ENCODE peak calls at places on chromosomes 2 and 18, in nine cellular contexts. One of them, this sample, is unnamed.

GRCh38 chr18:3665780-3666525 is 216.0 kb downstream of the TGIF1 start:
- DNase-seq in heart left ventricle: peak
- DNase-seq in SK-N-SH: peak
- DNase-seq in colonic mucosa: peak
- DNase-seq in adrenal gland: peak
- DNase-seq in tibial artery: peak
- DNase-seq in OCI-LY7: peak
- DNase-seq in upper lobe of right lung: peak
- DNase-seq in dorsolateral prefrontal cortex: peak
- DNase-seq in this sample: peak

GRCh38 chr18:45383228-45383627 is 232.0 kb upstream of the SLC14A2 start:
- DNase-seq in upper lobe of right lung: no peak
- DNase-seq in adrenal gland: no peak
- DNase-seq in colonic mucosa: no peak
- DNase-seq in dorsolateral prefrontal cortex: no peak
- DNase-seq in OCI-LY7: no peak
- DNase-seq in SK-N-SH: no peak
- DNase-seq in heart left ventricle: no peak
- DNase-seq in tibial artery: no peak
- DNase-seq in this sample: no peak

GRCh38 chr18:32771871-32772499 is 838 bp downstream of the KLHL14 start:
- DNase-seq in SK-N-SH: peak
- DNase-seq in tibial artery: no peak
- DNase-seq in colonic mucosa: no peak
- DNase-seq in heart left ventricle: peak
- DNase-seq in dorsolateral prefrontal cortex: no peak
- DNase-seq in adrenal gland: no peak
- DNase-seq in OCI-LY7: no peak
- DNase-seq in upper lobe of right lung: no peak
- DNase-seq in this sample: no peak

GRCh38 chr18:42183746-42184145 is 228.7 kb downstream of the PIK3C3 start:
- DNase-seq in upper lobe of right lung: no peak
- DNase-seq in OCI-LY7: no peak
- DNase-seq in SK-N-SH: no peak
- DNase-seq in adrenal gland: peak
- DNase-seq in tibial artery: no peak
- DNase-seq in dorsolateral prefrontal cortex: no peak
- DNase-seq in colonic mucosa: no peak
- DNase-seq in heart left ventricle: no peak
- DNase-seq in this sample: peak

GRCh38 chr2:172998547-172998946 is 77.1 kb upstream of the MAP3K20 start:
- DNase-seq in SK-N-SH: no peak
- DNase-seq in upper lobe of right lung: no peak
- DNase-seq in OCI-LY7: no peak
- DNase-seq in tibial artery: no peak
- DNase-seq in dorsolateral prefrontal cortex: no peak
- DNase-seq in adrenal gland: no peak
- DNase-seq in heart left ventricle: no peak
- DNase-seq in colonic mucosa: no peak
- DNase-seq in this sample: no peak

GRCh38 chr2:191291471-191291870 is 46.3 kb downstream of the MYO1B start:
- DNase-seq in tibial artery: no peak
- DNase-seq in heart left ventricle: no peak
- DNase-seq in OCI-LY7: no peak
- DNase-seq in SK-N-SH: no peak
- DNase-seq in colonic mucosa: no peak
- DNase-seq in dorsolateral prefrontal cortex: no peak
- DNase-seq in upper lobe of right lung: no peak
- DNase-seq in adrenal gland: no peak
- DNase-seq in this sample: no peak

GRCh38 chr2:54122939-54123338 is 7.5 kb downstream of the ACYP2 start:
- DNase-seq in tibial artery: peak
- DNase-seq in colonic mucosa: no peak
- DNase-seq in SK-N-SH: no peak
- DNase-seq in dorsolateral prefrontal cortex: no peak
- DNase-seq in heart left ventricle: no peak
- DNase-seq in OCI-LY7: no peak
- DNase-seq in adrenal gland: peak
- DNase-seq in upper lobe of right lung: no peak
- DNase-seq in this sample: peak

GRCh38 chr18:3995476-3996102 is 459.5 kb downstream of the DLGAP1 start:
- DNase-seq in OCI-LY7: peak
- DNase-seq in tibial artery: no peak
- DNase-seq in upper lobe of right lung: no peak
- DNase-seq in adrenal gland: peak
- DNase-seq in colonic mucosa: peak
- DNase-seq in heart left ventricle: no peak
- DNase-seq in SK-N-SH: peak
- DNase-seq in dorsolateral prefrontal cortex: peak
- DNase-seq in this sample: peak

GRCh38 chr2:203021986-203022385 is 7.3 kb downstream of the NBEAL1 start:
- DNase-seq in OCI-LY7: no peak
- DNase-seq in dorsolateral prefrontal cortex: no peak
- DNase-seq in SK-N-SH: no peak
- DNase-seq in adrenal gland: no peak
- DNase-seq in colonic mucosa: no peak
- DNase-seq in heart left ventricle: no peak
- DNase-seq in upper lobe of right lung: no peak
- DNase-seq in tibial artery: no peak
- DNase-seq in this sample: no peak

GRCh38 chr2:203014456-203015199 is at the start of gene NBEAL1:
- DNase-seq in adrenal gland: peak
- DNase-seq in upper lobe of right lung: peak
- DNase-seq in SK-N-SH: peak
- DNase-seq in heart left ventricle: peak
- DNase-seq in OCI-LY7: peak
- DNase-seq in dorsolateral prefrontal cortex: peak
- DNase-seq in colonic mucosa: peak
- DNase-seq in tibial artery: peak
- DNase-seq in this sample: peak

GRCh38 chr2:203016716-203017115 is 2.0 kb downstream of the NBEAL1 start:
- DNase-seq in tibial artery: no peak
- DNase-seq in dorsolateral prefrontal cortex: no peak
- DNase-seq in SK-N-SH: no peak
- DNase-seq in upper lobe of right lung: no peak
- DNase-seq in heart left ventricle: no peak
- DNase-seq in adrenal gland: no peak
- DNase-seq in colonic mucosa: no peak
- DNase-seq in OCI-LY7: no peak
- DNase-seq in this sample: no peak

GRCh38 chr2:203019142-203019541 is 4.5 kb downstream of the NBEAL1 start:
- DNase-seq in upper lobe of right lung: no peak
- DNase-seq in heart left ventricle: no peak
- DNase-seq in tibial artery: no peak
- DNase-seq in OCI-LY7: no peak
- DNase-seq in dorsolateral prefrontal cortex: no peak
- DNase-seq in adrenal gland: no peak
- DNase-seq in colonic mucosa: no peak
- DNase-seq in SK-N-SH: no peak
- DNase-seq in this sample: no peak

GRCh38 chr2:203018181-203018580 is 3.5 kb downstream of the NBEAL1 start:
- DNase-seq in tibial artery: no peak
- DNase-seq in colonic mucosa: no peak
- DNase-seq in dorsolateral prefrontal cortex: no peak
- DNase-seq in heart left ventricle: no peak
- DNase-seq in SK-N-SH: no peak
- DNase-seq in upper lobe of right lung: no peak
- DNase-seq in adrenal gland: no peak
- DNase-seq in OCI-LY7: no peak
- DNase-seq in this sample: no peak
- H3K4me3 ChIP-seq in tibial artery: peak
- H3K4me3 ChIP-seq in colonic mucosa: peak
- H3K4me3 ChIP-seq in dorsolateral prefrontal cortex: peak
- H3K4me3 ChIP-seq in heart left ventricle: peak
- H3K4me3 ChIP-seq in SK-N-SH: peak
- H3K4me3 ChIP-seq in upper lobe of right lung: peak
- H3K4me3 ChIP-seq in adrenal gland: no peak
- H3K4me3 ChIP-seq in OCI-LY7: peak
- H3K4me3 ChIP-seq in this sample: peak

GRCh38 chr2:73703675-73704074 is 33.5 kb downstream of the TPRKB start:
- DNase-seq in OCI-LY7: no peak
- DNase-seq in heart left ventricle: no peak
- DNase-seq in dorsolateral prefrontal cortex: no peak
- DNase-seq in SK-N-SH: no peak
- DNase-seq in colonic mucosa: no peak
- DNase-seq in upper lobe of right lung: no peak
- DNase-seq in tibial artery: no peak
- DNase-seq in adrenal gland: no peak
- DNase-seq in this sample: no peak
- TF ChIP-seq CTCF in OCI-LY7: no peak
- TF ChIP-seq CTCF in heart left ventricle: no peak
- TF ChIP-seq CTCF in dorsolateral prefrontal cortex: no peak
- TF ChIP-seq CTCF in SK-N-SH: no peak
- TF ChIP-seq CTCF in colonic mucosa: no peak
- TF ChIP-seq CTCF in upper lobe of right lung: no peak
- TF ChIP-seq CTCF in tibial artery: no peak
- TF ChIP-seq CTCF in adrenal gland: no peak
- TF ChIP-seq CTCF in this sample: no peak

DNA sequence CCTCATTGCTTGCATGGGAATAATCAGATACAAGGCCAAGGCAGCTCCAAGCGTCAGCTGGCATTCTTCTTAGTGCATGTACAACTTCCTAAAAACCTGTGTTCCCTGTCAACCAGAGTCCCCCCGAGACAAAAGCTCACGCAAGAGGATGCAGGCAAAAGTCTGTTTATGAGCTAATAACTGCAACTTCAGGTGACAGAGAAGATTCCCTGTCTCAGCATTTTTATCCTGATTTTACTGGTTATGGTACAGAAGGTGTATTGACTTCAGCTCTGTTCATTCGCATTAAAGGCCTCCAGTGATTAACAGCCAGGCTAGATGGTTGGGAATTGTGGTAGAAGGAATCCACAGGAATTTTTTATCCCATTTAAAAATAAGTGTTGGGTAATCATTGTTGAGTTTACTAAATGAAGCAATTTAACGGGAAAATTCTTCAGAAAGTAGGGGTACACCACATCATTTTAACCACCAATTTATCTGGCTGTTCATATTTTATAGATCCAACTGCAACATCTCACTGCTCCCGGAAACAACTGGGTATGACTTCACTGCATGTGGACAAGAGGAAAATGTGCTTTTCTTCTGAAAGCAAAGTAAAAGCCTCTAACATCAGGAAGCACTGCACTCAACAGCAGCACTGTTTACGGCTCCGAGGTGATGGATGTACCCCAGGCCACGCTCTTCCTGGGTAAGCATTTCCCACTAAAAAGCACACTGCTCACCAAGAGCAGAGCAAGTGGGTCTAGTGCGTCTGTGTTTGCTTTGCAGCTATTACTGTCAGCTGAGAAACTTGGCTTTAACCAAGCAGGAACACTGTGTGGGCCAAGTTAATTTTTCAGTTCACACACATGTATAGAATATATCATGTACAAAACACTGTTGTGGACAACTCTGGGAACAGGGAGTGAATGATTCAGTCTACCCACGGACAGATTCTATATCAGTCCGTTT is 31.9 kb downstream of the CCBE1 start:
- DNase-seq in heart left ventricle: no peak
- DNase-seq in adrenal gland: no peak
- DNase-seq in OCI-LY7: no peak
- DNase-seq in upper lobe of right lung: no peak
- DNase-seq in colonic mucosa: no peak
- DNase-seq in tibial artery: no peak
- DNase-seq in dorsolateral prefrontal cortex: no peak
- DNase-seq in SK-N-SH: no peak
- DNase-seq in this sample: peak
- H3K4me3 ChIP-seq in heart left ventricle: no peak
- H3K4me3 ChIP-seq in adrenal gland: no peak
- H3K4me3 ChIP-seq in OCI-LY7: no peak
- H3K4me3 ChIP-seq in upper lobe of right lung: no peak
- H3K4me3 ChIP-seq in colonic mucosa: no peak
- H3K4me3 ChIP-seq in tibial artery: no peak
- H3K4me3 ChIP-seq in dorsolateral prefrontal cortex: no peak
- H3K4me3 ChIP-seq in SK-N-SH: no peak
- H3K4me3 ChIP-seq in this sample: no peak

GRCh38 chr2:133641497-133641896 is 73.2 kb upstream of the NCKAP5 start:
- DNase-seq in OCI-LY7: no peak
- DNase-seq in adrenal gland: peak
- DNase-seq in tibial artery: peak
- DNase-seq in colonic mucosa: peak
- DNase-seq in SK-N-SH: no peak
- DNase-seq in upper lobe of right lung: peak
- DNase-seq in heart left ventricle: no peak
- DNase-seq in dorsolateral prefrontal cortex: peak
- DNase-seq in this sample: no peak
- TF ChIP-seq CTCF in OCI-LY7: no peak
- TF ChIP-seq CTCF in adrenal gland: no peak
- TF ChIP-seq CTCF in tibial artery: no peak
- TF ChIP-seq CTCF in colonic mucosa: no peak
- TF ChIP-seq CTCF in SK-N-SH: no peak
- TF ChIP-seq CTCF in upper lobe of right lung: peak
- TF ChIP-seq CTCF in heart left ventricle: no peak
- TF ChIP-seq CTCF in dorsolateral prefrontal cortex: peak
- TF ChIP-seq CTCF in this sample: no peak

DNA sequence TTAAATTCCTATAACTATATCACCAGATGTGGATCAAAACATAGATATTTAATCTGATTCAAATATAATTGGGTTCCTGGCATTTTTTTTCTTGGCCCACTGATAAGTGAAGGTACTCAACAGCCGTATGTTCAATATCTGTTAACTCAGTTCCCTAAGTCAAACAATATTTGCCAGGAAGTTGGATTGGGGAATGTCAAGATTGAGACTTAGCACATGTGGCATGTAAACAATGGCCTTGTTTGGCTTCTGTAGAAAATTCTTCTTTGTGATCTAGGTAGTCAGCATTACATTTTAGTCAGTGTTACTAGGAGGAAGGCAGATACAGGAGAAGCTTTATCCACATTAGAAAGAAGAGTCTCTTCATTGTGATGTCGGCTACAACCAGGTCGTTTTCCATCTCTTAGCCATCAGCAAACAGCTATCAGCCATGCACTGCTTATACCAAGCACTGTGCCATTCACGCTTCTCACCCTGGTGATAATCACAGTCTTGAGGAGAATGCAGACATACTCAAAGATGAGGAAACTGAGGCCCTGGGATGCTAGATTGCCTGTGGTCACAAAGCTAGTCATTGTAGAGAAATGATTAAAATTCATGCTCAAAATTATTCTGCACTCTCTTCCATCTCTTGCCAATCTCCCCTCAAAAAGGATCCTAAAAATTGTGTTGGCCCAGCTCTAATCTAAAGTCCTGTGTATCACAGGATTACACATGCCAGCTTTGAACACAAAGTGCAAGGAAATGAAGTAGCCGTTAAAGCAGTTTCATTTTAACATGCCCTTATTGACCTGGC is 3.1 kb downstream of the GALNT5 start:
- DNase-seq in SK-N-SH: no peak
- DNase-seq in upper lobe of right lung: no peak
- DNase-seq in tibial artery: no peak
- DNase-seq in heart left ventricle: no peak
- DNase-seq in colonic mucosa: no peak
- DNase-seq in adrenal gland: no peak
- DNase-seq in dorsolateral prefrontal cortex: no peak
- DNase-seq in OCI-LY7: no peak
- DNase-seq in this sample: no peak
- H3K4me3 ChIP-seq in SK-N-SH: peak
- H3K4me3 ChIP-seq in upper lobe of right lung: peak
- H3K4me3 ChIP-seq in tibial artery: no peak
- H3K4me3 ChIP-seq in heart left ventricle: no peak
- H3K4me3 ChIP-seq in colonic mucosa: peak
- H3K4me3 ChIP-seq in adrenal gland: no peak
- H3K4me3 ChIP-seq in dorsolateral prefrontal cortex: no peak
- H3K4me3 ChIP-seq in OCI-LY7: no peak
- H3K4me3 ChIP-seq in this sample: peak

GRCh38 chr2:217691516-217691915 is 311.3 kb downstream of the TNS1 start:
- DNase-seq in adrenal gland: no peak
- DNase-seq in heart left ventricle: no peak
- DNase-seq in OCI-LY7: no peak
- DNase-seq in tibial artery: no peak
- DNase-seq in SK-N-SH: no peak
- DNase-seq in upper lobe of right lung: no peak
- DNase-seq in dorsolateral prefrontal cortex: no peak
- DNase-seq in colonic mucosa: no peak
- DNase-seq in this sample: no peak
- TF ChIP-seq CTCF in adrenal gland: no peak
- TF ChIP-seq CTCF in heart left ventricle: no peak
- TF ChIP-seq CTCF in OCI-LY7: no peak
- TF ChIP-seq CTCF in tibial artery: no peak
- TF ChIP-seq CTCF in SK-N-SH: no peak
- TF ChIP-seq CTCF in upper lobe of right lung: no peak
- TF ChIP-seq CTCF in dorsolateral prefrontal cortex: no peak
- TF ChIP-seq CTCF in colonic mucosa: no peak
- TF ChIP-seq CTCF in this sample: no peak